ENCODE peak calls at places on chromosome 11, in four cellular contexts. One of them, this sample, is unnamed.

GRCh38 chr11:17183836-17184235 is 23.9 kb downstream of the PIK3C2A start:
- DNase-seq in activated naive CD8-positive, alpha-beta T cell treated with anti-CD3 and anti-CD28 coated beads, Interleukin-2, amount 50 U/mL, for 24 hours: no peak
- DNase-seq in germinal center: no peak
- DNase-seq in fibroblast of lung: no peak
- DNase-seq in this sample: no peak

GRCh38 chr11:31264834-31265233 is 104.7 kb downstream of the DCDC1 start:
- DNase-seq in activated naive CD8-positive, alpha-beta T cell treated with anti-CD3 and anti-CD28 coated beads, Interleukin-2, amount 50 U/mL, for 24 hours: no peak
- DNase-seq in germinal center: no peak
- DNase-seq in fibroblast of lung: no peak
- DNase-seq in this sample: no peak

GRCh38 chr11:70158201-70158600 is 44.9 kb upstream of the FADD start:
- DNase-seq in activated naive CD8-positive, alpha-beta T cell treated with anti-CD3 and anti-CD28 coated beads, Interleukin-2, amount 50 U/mL, for 24 hours: no peak
- DNase-seq in germinal center: no peak
- DNase-seq in fibroblast of lung: peak
- DNase-seq in this sample: no peak

GRCh38 chr11:64896448-64897022 is 18.1 kb upstream of the EHD1 start:
- DNase-seq in activated naive CD8-positive, alpha-beta T cell treated with anti-CD3 and anti-CD28 coated beads, Interleukin-2, amount 50 U/mL, for 24 hours: no peak
- DNase-seq in germinal center: no peak
- DNase-seq in fibroblast of lung: no peak
- DNase-seq in this sample: no peak

GRCh38 chr11:16945671-16946469 is 68.3 kb downstream of the PLEKHA7 start:
- DNase-seq in activated naive CD8-positive, alpha-beta T cell treated with anti-CD3 and anti-CD28 coated beads, Interleukin-2, amount 50 U/mL, for 24 hours: peak
- DNase-seq in germinal center: peak
- DNase-seq in fibroblast of lung: peak
- DNase-seq in this sample: peak

GRCh38 chr11:62602141-62603071 is 741 bp upstream of the MTA2 start:
- DNase-seq in activated naive CD8-positive, alpha-beta T cell treated with anti-CD3 and anti-CD28 coated beads, Interleukin-2, amount 50 U/mL, for 24 hours: no peak
- DNase-seq in germinal center: peak
- DNase-seq in fibroblast of lung: peak
- DNase-seq in this sample: peak

GRCh38 chr11:77095551-77096490 is 6.8 kb upstream of the OMP start:
- DNase-seq in activated naive CD8-positive, alpha-beta T cell treated with anti-CD3 and anti-CD28 coated beads, Interleukin-2, amount 50 U/mL, for 24 hours: no peak
- DNase-seq in germinal center: no peak
- DNase-seq in fibroblast of lung: no peak
- DNase-seq in this sample: no peak

GRCh38 chr11:101914737-101915426 is at the start of gene CEP126:
- DNase-seq in activated naive CD8-positive, alpha-beta T cell treated with anti-CD3 and anti-CD28 coated beads, Interleukin-2, amount 50 U/mL, for 24 hours: peak
- DNase-seq in germinal center: peak
- DNase-seq in fibroblast of lung: peak
- DNase-seq in this sample: peak

GRCh38 chr11:47378011-47378835 is at the start of gene SPI1:
- DNase-seq in activated naive CD8-positive, alpha-beta T cell treated with anti-CD3 and anti-CD28 coated beads, Interleukin-2, amount 50 U/mL, for 24 hours: no peak
- DNase-seq in germinal center: peak
- DNase-seq in fibroblast of lung: no peak
- DNase-seq in this sample: no peak

GRCh38 chr11:117876341-117877119 is at the start of gene FXYD6:
- DNase-seq in activated naive CD8-positive, alpha-beta T cell treated with anti-CD3 and anti-CD28 coated beads, Interleukin-2, amount 50 U/mL, for 24 hours: no peak
- DNase-seq in germinal center: no peak
- DNase-seq in fibroblast of lung: peak
- DNase-seq in this sample: no peak

GRCh38 chr11:8814923-8815240 is 96.1 kb upstream of the AKIP1 start:
- DNase-seq in activated naive CD8-positive, alpha-beta T cell treated with anti-CD3 and anti-CD28 coated beads, Interleukin-2, amount 50 U/mL, for 24 hours: no peak
- DNase-seq in germinal center: no peak
- DNase-seq in fibroblast of lung: peak
- DNase-seq in this sample: no peak

GRCh38 chr11:102757823-102758549 is 22.4 kb downstream of the MMP10 start:
- DNase-seq in activated naive CD8-positive, alpha-beta T cell treated with anti-CD3 and anti-CD28 coated beads, Interleukin-2, amount 50 U/mL, for 24 hours: no peak
- DNase-seq in germinal center: no peak
- DNase-seq in fibroblast of lung: peak
- DNase-seq in this sample: no peak

GRCh38 chr11:130209944-130210854 is 50.6 kb downstream of the ST14 start:
- DNase-seq in activated naive CD8-positive, alpha-beta T cell treated with anti-CD3 and anti-CD28 coated beads, Interleukin-2, amount 50 U/mL, for 24 hours: no peak
- DNase-seq in germinal center: no peak
- DNase-seq in fibroblast of lung: no peak
- DNase-seq in this sample: no peak

GRCh38 chr11:63999349-64000025 is 13.2 kb downstream of the OTUB1 start:
- DNase-seq in activated naive CD8-positive, alpha-beta T cell treated with anti-CD3 and anti-CD28 coated beads, Interleukin-2, amount 50 U/mL, for 24 hours: peak
- DNase-seq in germinal center: peak
- DNase-seq in fibroblast of lung: peak
- DNase-seq in this sample: no peak